ENCODE peak calls at places on chromosomes 12 and 14, in eight cellular contexts. D is IMR-90; O is thyroid gland; X is CD4-positive, alpha-beta T cell; U is neural progenitor cell; C is cardiac muscle cell; V is PC-3; F is spleen. Q is an unnamed sample. For H3K27me3, the result is how much of the 10 kb centered on the place peaks cover.

GRCh38 chr14:93978735-93979134 is 2.4 kb upstream of the ASB2 start:
- DNase-seq in D (no peak), O (no peak), X (no peak), U (no peak), C (no peak), V (no peak), F (no peak), Q (no peak)

GRCh38 chr12:102765736-102766135 is 151.3 kb downstream of the PAH start:
- DNase-seq in D (no peak), O (no peak), X (no peak), U (no peak), C (no peak), V (no peak), F (no peak), Q (no peak)

GRCh38 chr12:47817272-47818006 is 2.3 kb downstream of the HDAC7 start:
- DNase-seq in D (no peak), O (no peak), X (no peak), U (peak), C (no peak), V (no peak), F (peak), Q (no peak)

GRCh38 chr12:89494411-89495231 is 30.0 kb downstream of the GALNT4 start:
- DNase-seq in D (peak), O (no peak), X (no peak), U (no peak), C (no peak), V (no peak), F (no peak), Q (no peak)

GRCh38 chr12:53288322-53288721 is 7.0 kb upstream of the PFDN5 start:
- DNase-seq in D (no peak), O (no peak), X (no peak), U (no peak), C (no peak), V (no peak), F (no peak), Q (no peak)

GRCh38 chr14:80784824-80785223 is 156.7 kb downstream of the CEP128 start:
- DNase-seq in D (peak), O (no peak), X (no peak), U (no peak), C (no peak), V (no peak), F (no peak), Q (no peak)

GRCh38 chr14:74658535-74659130 is 46.6 kb upstream of the LTBP2 start:
- DNase-seq in D (peak), O (no peak), X (no peak), U (no peak), C (no peak), V (peak), F (no peak), Q (no peak)

GRCh38 chr14:78202976-78203375 is 32.8 kb downstream of the NRXN3 start:
- DNase-seq in D (no peak), O (no peak), X (no peak), U (no peak), C (no peak), V (peak), F (no peak), Q (no peak)

GRCh38 chr14:100066984-100067383 is 1.8 kb downstream of the EVL start:
- DNase-seq in D (no peak), O (no peak), X (no peak), U (no peak), C (no peak), V (no peak), F (no peak), Q (no peak)

DNA sequence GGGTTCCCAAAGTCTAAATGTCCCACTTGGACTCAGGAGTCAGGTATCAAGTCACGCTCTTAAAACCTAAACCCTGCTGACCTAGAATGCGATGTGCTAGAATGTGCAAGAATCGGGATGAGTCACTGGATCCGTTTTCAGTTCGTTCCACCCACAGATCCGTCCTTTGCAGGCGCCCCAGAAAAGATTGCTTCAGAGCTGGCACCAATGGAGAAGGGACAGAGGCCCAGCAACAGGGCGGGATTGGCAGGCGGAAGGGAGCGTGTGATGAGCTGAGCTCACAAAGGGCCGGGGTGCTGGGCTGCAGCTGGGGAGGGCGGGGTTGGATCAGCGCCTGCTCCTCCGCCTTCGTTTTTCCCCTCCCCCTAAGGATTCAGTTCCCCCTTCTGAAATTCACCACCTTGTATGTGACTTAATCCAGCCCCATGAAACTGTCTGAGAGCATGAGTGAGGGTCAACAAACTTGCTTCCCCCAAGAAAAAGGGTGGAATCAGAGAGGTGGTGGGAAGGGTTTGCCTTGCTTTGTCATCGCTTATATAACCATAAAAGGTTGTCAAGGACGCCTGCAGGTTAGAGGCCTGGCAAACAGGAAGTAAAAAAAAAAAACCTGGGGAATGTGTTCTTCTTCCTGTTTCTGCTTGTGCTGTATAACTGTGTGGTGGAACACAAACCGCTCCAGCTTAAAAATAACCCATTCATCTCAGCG is 2.8 kb upstream of the UBC start:
- DNase-seq in D (peak), O (peak), X (peak), U (peak), C (peak), V (peak), F (peak), Q (peak)
- TF ChIP-seq CTCF in D (no peak), O (no peak), X (no peak), U (no peak), C (no peak), V (no peak), F (no peak), Q (no peak)

GRCh38 chr12:132585177-132585576 is 25.2 kb downstream of the LRCOL1 start:
- DNase-seq in D (no peak), O (no peak), X (no peak), U (no peak), C (no peak), V (no peak), F (no peak), Q (no peak)
- H3K27me3 ChIP-seq in D (under half), O (under half), X (under half), U (half or more), C (half or more), V (under half), F (under half), Q (under half)

GRCh38 chr12:109581856-109582255 is 8.3 kb downstream of the MVK start:
- DNase-seq in D (peak), O (peak), X (no peak), U (no peak), C (no peak), V (no peak), F (no peak), Q (no peak)

GRCh38 chr12:109580684-109581333 is 7.2 kb downstream of the MVK start:
- DNase-seq in D (no peak), O (peak), X (no peak), U (no peak), C (no peak), V (no peak), F (no peak), Q (no peak)

GRCh38 chr12:109583733-109584132 is 10.1 kb downstream of the MVK start:
- DNase-seq in D (peak), O (no peak), X (no peak), U (no peak), C (no peak), V (no peak), F (no peak), Q (no peak)

GRCh38 chr12:109581334-109581691 is 7.7 kb downstream of the MVK start:
- DNase-seq in D (no peak), O (no peak), X (no peak), U (no peak), C (no peak), V (no peak), F (no peak), Q (no peak)

DNA sequence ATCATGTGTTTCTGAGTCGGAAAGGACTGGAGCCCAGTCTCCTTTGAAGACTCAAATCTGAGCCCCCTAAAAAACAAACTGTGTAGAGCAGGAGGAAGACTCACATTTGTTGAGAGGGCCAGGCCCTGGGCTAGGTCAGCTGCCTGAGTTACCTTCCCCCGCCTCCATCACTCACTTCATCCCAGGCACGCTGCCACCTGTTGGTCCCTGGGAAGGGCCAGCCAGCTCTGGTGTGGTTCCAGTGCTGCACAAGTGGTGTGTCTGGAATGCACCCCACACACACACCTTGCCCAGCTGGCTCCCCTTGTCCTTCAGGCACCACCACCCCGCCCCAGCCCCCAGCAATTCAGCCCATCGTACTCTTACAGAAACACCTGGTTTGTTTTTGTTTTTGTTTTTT is 9.0 kb downstream of the MVK start:
- DNase-seq in D (no peak), O (peak), X (no peak), U (peak), C (peak), V (peak), F (no peak), Q (no peak)
- TF ChIP-seq CTCF in D (no peak), O (no peak), X (no peak), U (peak), C (no peak), V (peak), F (no peak), Q (no peak)

GRCh38 chr12:114414866-114415524 is 9.1 kb upstream of the TBX5 start:
- DNase-seq in D (peak), O (no peak), X (no peak), U (no peak), C (no peak), V (no peak), F (no peak), Q (no peak)
- H3K27me3 ChIP-seq in D (under half), O (under half), X (half or more), U (half or more), C (half or more), V (half or more), F (half or more), Q (under half)

GRCh38 chr12:74408601-74409166 is 129.0 kb upstream of the ATXN7L3B start:
- DNase-seq in D (no peak), O (no peak), X (no peak), U (peak), C (no peak), V (no peak), F (no peak), Q (no peak)

GRCh38 chr12:74418573-74418972 is 119.1 kb upstream of the ATXN7L3B start:
- DNase-seq in D (no peak), O (no peak), X (no peak), U (no peak), C (no peak), V (peak), F (no peak), Q (no peak)

GRCh38 chr12:74415633-74416032 is 122.0 kb upstream of the ATXN7L3B start:
- DNase-seq in D (peak), O (no peak), X (no peak), U (peak), C (peak), V (peak), F (no peak), Q (no peak)

GRCh38 chr12:74412607-74413230 is 124.9 kb upstream of the ATXN7L3B start:
- DNase-seq in D (peak), O (no peak), X (no peak), U (no peak), C (peak), V (peak), F (no peak), Q (no peak)
- TF ChIP-seq CTCF in D (peak), O (peak), X (peak), U (peak), C (peak), V (peak), F (no peak), Q (peak)

DNA sequence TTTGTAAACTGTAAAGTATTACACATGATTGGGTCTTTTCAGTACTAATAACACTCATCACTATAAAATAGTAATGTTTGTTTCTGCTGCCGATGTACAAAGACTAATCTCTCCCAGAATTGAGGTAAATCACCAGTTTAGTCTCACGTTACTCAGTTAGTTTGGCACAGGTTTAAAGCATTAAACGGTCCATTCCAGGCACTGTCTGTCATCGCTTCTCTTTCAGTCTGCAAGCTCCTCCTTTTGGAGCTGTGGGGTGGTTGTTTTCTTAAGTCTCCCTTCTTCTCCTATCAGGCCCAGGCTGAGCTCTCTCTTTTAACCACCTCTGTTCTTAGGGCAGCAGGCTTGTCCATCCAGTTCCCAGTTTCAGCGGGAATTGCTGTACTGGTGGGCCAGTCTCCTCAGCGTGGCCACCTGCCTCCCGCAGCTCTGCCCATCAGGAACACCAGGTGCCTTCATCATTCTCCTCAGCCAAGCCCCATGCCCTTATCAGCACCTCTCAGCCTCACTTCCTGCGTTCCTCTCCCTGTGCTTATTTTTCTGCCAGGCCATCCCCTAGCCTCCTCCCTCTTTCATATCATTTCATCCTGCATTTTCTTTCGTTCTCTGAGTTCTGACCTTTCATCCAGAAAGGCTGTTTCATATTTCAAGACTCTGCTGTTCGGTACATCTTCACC is 149.0 kb downstream of the TGFB3 start:
- DNase-seq in D (peak), O (no peak), X (no peak), U (no peak), C (no peak), V (peak), F (no peak), Q (peak)
- H3K27me3 ChIP-seq in D (under half), O (under half), X (under half), U (under half), C (under half), V (under half), F (under half), Q (under half)

GRCh38 chr14:56884617-56885016 is 74.3 kb upstream of the OTX2 start:
- DNase-seq in D (no peak), O (no peak), X (no peak), U (peak), C (no peak), V (no peak), F (no peak), Q (no peak)
- TF ChIP-seq CTCF in D (no peak), O (no peak), X (no peak), U (no peak), C (no peak), V (no peak), F (no peak), Q (no peak)

GRCh38 chr12:95546491-95546813 is 4.8 kb downstream of the USP44 start:
- DNase-seq in D (no peak), O (no peak), X (no peak), U (peak), C (no peak), V (no peak), F (no peak), Q (no peak)
- H3K27me3 ChIP-seq in D (under half), O (under half), X (under half), U (under half), C (under half), V (under half), F (under half), Q (under half)

GRCh38 chr14:76844223-76844622 is 18.0 kb downstream of the LRRC74A start:
- DNase-seq in D (peak), O (peak), X (peak), U (peak), C (no peak), V (peak), F (peak), Q (no peak)
- TF ChIP-seq CTCF in D (no peak), O (no peak), X (no peak), U (no peak), C (peak), V (no peak), F (peak), Q (peak)

GRCh38 chr12:67968725-67969124 is 20.5 kb upstream of the IFNG-AS1 start:
- DNase-seq in D (no peak), O (no peak), X (no peak), U (no peak), C (no peak), V (no peak), F (no peak), Q (no peak)
- H3K27me3 ChIP-seq in D (under half), O (under half), X (under half), U (under half), C (under half), V (under half), F (under half), Q (under half)